ENCODE peak calls at places on chromosomes 1 and 21, in six cellular contexts. V is Peyer's patch, T is breast epithelium, Q is adrenal gland, D is upper lobe of right lung, K is tibial artery. E is an unnamed sample. For H3K36me3, the result is how much of the 10 kb centered on the place peaks cover.

GRCh38 chr21:44773291-44773932 is 28.2 kb downstream of the UBE2G2 start:
- DNase-seq in V (no peak), T (no peak), Q (no peak), D (peak), K (no peak), E (no peak)

GRCh38 chr1:1400576-1401456 is 1.7 kb upstream of the CCNL2 start:
- DNase-seq in V (no peak), T (no peak), Q (peak), D (no peak), K (no peak), E (no peak)

GRCh38 chr1:174800221-174800791 is 199.4 kb upstream of the CACYBP start:
- DNase-seq in V (peak), T (no peak), Q (peak), D (no peak), K (no peak), E (no peak)

GRCh38 chr1:26584022-26584485 is 54.5 kb downstream of the RPS6KA1 start:
- DNase-seq in V (no peak), T (peak), Q (no peak), D (no peak), K (no peak), E (no peak)

GRCh38 chr1:168709896-168710305 is 19.1 kb downstream of the DPT start:
- DNase-seq in V (no peak), T (no peak), Q (no peak), D (no peak), K (no peak), E (no peak)

GRCh38 chr21:14120091-14120734 is 90.5 kb downstream of the LIPI start:
- DNase-seq in V (no peak), T (no peak), Q (no peak), D (no peak), K (no peak), E (no peak)

GRCh38 chr1:6580119-6580587 is 359 bp downstream of the ZBTB48 start:
- DNase-seq in V (no peak), T (no peak), Q (no peak), D (no peak), K (no peak), E (peak)

GRCh38 chr1:233240839-233241682 is 54.5 kb downstream of the PCNX2 start:
- DNase-seq in V (peak), T (peak), Q (peak), D (peak), K (peak), E (peak)

GRCh38 chr1:30618335-30618747 is 105.0 kb downstream of the MATN1 start:
- DNase-seq in V (no peak), T (no peak), Q (no peak), D (no peak), K (peak), E (no peak)

GRCh38 chr21:41147096-41147978 is 20.6 kb upstream of the BACE2 start:
- DNase-seq in V (no peak), T (no peak), Q (no peak), D (no peak), K (no peak), E (no peak)

GRCh38 chr21:43731476-43731875 is 12.5 kb downstream of the PDXK start:
- DNase-seq in V (peak), T (no peak), Q (no peak), D (no peak), K (no peak), E (no peak)

GRCh38 chr1:228860911-228861829 is 125.9 kb downstream of the RHOU start:
- DNase-seq in V (peak), T (no peak), Q (peak), D (no peak), K (no peak), E (no peak)

GRCh38 chr21:36806103-36806502 is 107.2 kb downstream of the SIM2 start:
- DNase-seq in V (no peak), T (no peak), Q (no peak), D (no peak), K (no peak), E (no peak)

GRCh38 chr1:243927401-243927800 is 77.4 kb upstream of the AKT3 start:
- DNase-seq in V (no peak), T (no peak), Q (no peak), D (no peak), K (no peak), E (no peak)

GRCh38 chr1:6239950-6240768 is 3.8 kb upstream of the HES3 start:
- DNase-seq in V (no peak), T (no peak), Q (no peak), D (no peak), K (no peak), E (no peak)

GRCh38 chr1:93437976-93438605 is 9.8 kb upstream of the FNBP1L start:
- DNase-seq in V (no peak), T (no peak), Q (no peak), D (no peak), K (no peak), E (no peak)

GRCh38 chr21:26969971-26970725 is 3.3 kb upstream of the ADAMTS5 start:
- DNase-seq in V (no peak), T (no peak), Q (no peak), D (no peak), K (no peak), E (no peak)

GRCh38 chr1:36829066-36829465 is 205.2 kb downstream of the GRIK3 start:
- DNase-seq in V (no peak), T (no peak), Q (no peak), D (no peak), K (no peak), E (no peak)

GRCh38 chr1:244296010-244296409 is 155.7 kb downstream of the ADSS2 start:
- DNase-seq in V (no peak), T (no peak), Q (no peak), D (no peak), K (no peak), E (no peak)

GRCh38 chr1:218201004-218201403 is 84.1 kb upstream of the RRP15 start:
- DNase-seq in V (no peak), T (no peak), Q (no peak), D (no peak), K (no peak), E (no peak)

GRCh38 chr1:233122779-233123178 is 172.4 kb downstream of the NTPCR start:
- DNase-seq in V (no peak), T (no peak), Q (no peak), D (no peak), K (no peak), E (no peak)

GRCh38 chr1:244353572-244354091 is 98.1 kb downstream of the ADSS2 start:
- DNase-seq in V (no peak), T (no peak), Q (peak), D (no peak), K (peak), E (peak)

GRCh38 chr1:66532798-66533783 is 862 bp upstream of the SGIP1 start:
- DNase-seq in V (no peak), T (no peak), Q (no peak), D (peak), K (peak), E (peak)

GRCh38 chr1:44619261-44619900 is 54.9 kb downstream of the TMEM53 start:
- DNase-seq in V (no peak), T (no peak), Q (no peak), D (no peak), K (no peak), E (no peak)

GRCh38 chr1:11273595-11274234 is 717 bp downstream of the UBIAD1 start:
- DNase-seq in V (no peak), T (no peak), Q (no peak), D (no peak), K (no peak), E (no peak)

GRCh38 chr1:4603317-4604110 is 50.9 kb upstream of the AJAP1 start:
- DNase-seq in V (peak), T (peak), Q (no peak), D (no peak), K (peak), E (no peak)

GRCh38 chr1:231139659-231140650 is 21.9 kb upstream of the TRIM67 start:
- DNase-seq in V (no peak), T (no peak), Q (no peak), D (no peak), K (no peak), E (no peak)

GRCh38 chr1:41566969-41567368 is 82.5 kb upstream of the EDN2 start:
- DNase-seq in V (no peak), T (no peak), Q (no peak), D (no peak), K (peak), E (no peak)

GRCh38 chr1:29428997-29429396 is 192.7 kb downstream of the PTPRU start:
- DNase-seq in V (no peak), T (no peak), Q (no peak), D (no peak), K (no peak), E (no peak)

GRCh38 chr21:26845066-26845749 is at the start of gene ADAMTS1:
- DNase-seq in V (peak), T (peak), Q (peak), D (peak), K (peak), E (peak)

GRCh38 chr1:70034403-70034802 is 171.0 kb downstream of the LRRC40 start:
- DNase-seq in V (no peak), T (no peak), Q (no peak), D (no peak), K (no peak), E (no peak)
- TF ChIP-seq CTCF in V (no peak), T (no peak), Q (peak), D (no peak), K (no peak), E (no peak)

DNA sequence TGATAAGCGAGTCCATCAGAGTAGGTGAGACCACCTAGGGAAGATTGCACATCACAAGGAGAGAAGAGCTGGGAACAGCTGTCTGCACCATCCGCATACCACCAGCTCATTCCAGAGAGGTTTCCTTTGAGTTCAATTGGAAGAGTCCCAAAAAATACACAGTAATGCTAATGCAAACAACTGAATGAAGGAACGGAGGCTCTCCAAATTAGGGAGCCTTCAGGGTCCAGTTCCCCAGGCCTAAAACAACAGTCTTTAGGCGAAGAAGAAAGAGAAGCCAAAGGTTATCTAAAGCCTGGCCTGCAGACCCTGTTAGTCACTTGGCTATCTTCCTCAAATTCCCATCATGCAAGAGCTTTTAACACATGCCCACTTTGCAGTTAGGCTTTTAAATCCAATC is 246.4 kb downstream of the PBX1 start:
- DNase-seq in V (no peak), T (no peak), Q (no peak), D (no peak), K (no peak), E (no peak)
- H3K36me3 ChIP-seq in V (under half), T (under half), Q (under half), D (under half), K (under half), E (under half)

GRCh38 chr1:171883844-171884243 is 42.5 kb downstream of the DNM3 start:
- DNase-seq in V (no peak), T (no peak), Q (no peak), D (no peak), K (no peak), E (no peak)
- TF ChIP-seq CTCF in V (no peak), T (no peak), Q (no peak), D (no peak), K (no peak), E (no peak)

DNA sequence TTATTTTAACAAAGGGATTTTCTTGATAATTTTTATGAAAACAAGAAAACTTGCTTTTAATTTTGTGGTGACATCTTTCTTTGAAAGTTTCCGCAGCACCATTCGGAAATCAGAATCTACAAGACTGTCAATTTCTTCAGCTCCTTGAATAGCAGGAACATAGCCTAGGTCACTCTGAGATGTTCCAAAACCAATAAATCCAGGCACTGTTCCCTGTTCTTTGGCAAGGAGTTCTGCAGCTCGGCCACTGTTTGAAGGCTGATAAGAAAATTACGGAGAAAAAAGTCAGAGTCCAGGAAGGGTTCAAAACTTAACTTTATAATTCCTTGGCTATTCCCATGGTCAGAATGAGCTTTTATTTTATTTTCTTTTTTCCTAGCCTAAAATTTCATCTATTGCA is 6.0 kb downstream of the LTN1 start:
- DNase-seq in V (no peak), T (no peak), Q (peak), D (no peak), K (no peak), E (no peak)
- H3K36me3 ChIP-seq in V (under half), T (under half), Q (under half), D (under half), K (under half), E (half or more)

GRCh38 chr1:50968021-50968883 is 1.8 kb upstream of the CDKN2C start:
- DNase-seq in V (peak), T (peak), Q (peak), D (peak), K (peak), E (peak)
- TF ChIP-seq CTCF in V (no peak), T (peak), Q (peak), D (peak), K (peak), E (peak)

DNA sequence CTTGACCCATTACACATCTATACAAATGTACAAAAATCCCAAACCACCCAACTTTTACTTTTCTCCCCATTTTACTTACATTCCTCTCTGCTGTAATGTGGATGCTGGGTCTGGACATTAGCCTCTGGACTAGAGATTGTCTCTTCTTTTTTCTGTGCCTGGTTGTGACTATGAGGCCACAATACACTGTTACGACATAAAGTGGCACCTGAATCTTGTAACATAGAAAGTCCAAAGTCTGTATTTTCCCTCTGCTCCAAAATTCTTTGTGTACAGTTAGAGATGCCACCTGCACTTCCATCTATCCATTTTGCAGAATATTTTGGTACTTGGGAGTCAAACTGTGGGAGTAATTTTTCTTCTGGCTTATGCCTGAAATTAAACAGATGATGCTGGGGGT is 22.7 kb downstream of the C21orf91 start:
- DNase-seq in V (no peak), T (no peak), Q (no peak), D (no peak), K (no peak), E (no peak)
- H3K36me3 ChIP-seq in V (under half), T (under half), Q (under half), D (under half), K (under half), E (under half)

GRCh38 chr1:39508857-39509305 is 17.4 kb downstream of the BMP8A start:
- DNase-seq in V (no peak), T (no peak), Q (no peak), D (no peak), K (no peak), E (no peak)
- TF ChIP-seq CTCF in V (no peak), T (no peak), Q (no peak), D (no peak), K (no peak), E (no peak)

DNA sequence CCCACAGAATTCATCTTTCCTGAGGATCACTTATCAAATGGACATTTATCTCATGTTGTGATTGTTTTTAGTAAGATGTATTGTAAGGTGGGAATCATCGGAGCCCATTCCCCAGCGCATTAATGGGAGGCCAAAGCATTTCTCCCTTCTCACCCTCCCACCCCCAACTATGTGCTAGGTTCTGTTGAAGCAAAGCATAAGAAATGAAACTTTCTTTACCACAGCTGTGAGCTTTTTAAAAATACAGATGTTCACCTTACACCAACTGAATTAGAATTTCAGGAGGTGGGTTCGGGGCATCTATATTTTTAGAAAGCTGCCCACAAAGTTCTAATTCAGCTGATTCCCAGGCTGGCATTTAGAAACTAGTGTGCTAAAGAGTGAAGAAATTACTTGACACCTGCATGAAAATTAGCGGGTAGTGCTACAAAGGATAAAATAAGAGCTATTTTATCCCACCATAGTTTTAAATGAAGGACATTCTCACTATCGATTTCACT is 26.3 kb downstream of the UAP1 start:
- DNase-seq in V (no peak), T (no peak), Q (no peak), D (no peak), K (no peak), E (no peak)
- H3K36me3 ChIP-seq in V (under half), T (under half), Q (under half), D (half or more), K (half or more), E (half or more)

GRCh38 chr21:29146726-29147125 is 16.3 kb downstream of the MAP3K7CL start:
- DNase-seq in V (no peak), T (no peak), Q (no peak), D (no peak), K (no peak), E (no peak)
- TF ChIP-seq CTCF in V (no peak), T (no peak), Q (no peak), D (no peak), K (no peak), E (no peak)